ENCODE peak calls at places on chromosomes 5 and 9, in nine cellular contexts. V is astrocyte, S is HFF-Myc, Y is A673, Q is fibroblast of lung, M is foreskin fibroblast, A is transverse colon, X is GM12865, N is HCT116. J is an unnamed sample.

GRCh38 chr9:120252248-120252647 is 327.7 kb downstream of the CDK5RAP2 start:
- DNase-seq in V (no peak), S (no peak), Y (no peak), Q (no peak), M (no peak), A (no peak), X (no peak), N (no peak), J (peak)

GRCh38 chr5:181035991-181036815 is 3.9 kb upstream of the BTNL9 start:
- DNase-seq in V (no peak), S (no peak), Y (no peak), Q (no peak), M (no peak), A (no peak), X (no peak), N (no peak), J (no peak)

GRCh38 chr9:38109601-38110000 is 40.6 kb upstream of the SHB start:
- DNase-seq in V (no peak), S (no peak), Y (no peak), Q (no peak), M (no peak), A (no peak), X (no peak), N (no peak), J (no peak)

GRCh38 chr9:95953986-95954385 is 78.5 kb downstream of the ERCC6L2 start:
- DNase-seq in V (no peak), S (no peak), Y (no peak), Q (no peak), M (no peak), A (no peak), X (peak), N (no peak), J (no peak)

GRCh38 chr5:38509185-38509584 is 47.3 kb downstream of the LIFR start:
- DNase-seq in V (peak), S (no peak), Y (peak), Q (peak), M (peak), A (no peak), X (no peak), N (no peak), J (peak)

GRCh38 chr9:110130791-110131416 is 77.1 kb downstream of the C9orf152 start:
- DNase-seq in V (no peak), S (no peak), Y (no peak), Q (no peak), M (no peak), A (no peak), X (no peak), N (no peak), J (no peak)

GRCh38 chr9:114372971-114373591 is 14.7 kb downstream of the AKNA start:
- DNase-seq in V (no peak), S (no peak), Y (no peak), Q (no peak), M (no peak), A (peak), X (peak), N (no peak), J (no peak)

GRCh38 chr5:177327539-177328522 is 16.1 kb upstream of the MXD3 start:
- DNase-seq in V (peak), S (no peak), Y (no peak), Q (peak), M (peak), A (no peak), X (no peak), N (no peak), J (peak)

GRCh38 chr5:178526796-178527457 is 63.3 kb downstream of the COL23A1 start:
- DNase-seq in V (no peak), S (no peak), Y (no peak), Q (no peak), M (no peak), A (no peak), X (no peak), N (no peak), J (no peak)

GRCh38 chr5:3258050-3258449 is 337.6 kb upstream of the IRX1 start:
- DNase-seq in V (no peak), S (no peak), Y (no peak), Q (no peak), M (no peak), A (no peak), X (no peak), N (no peak), J (no peak)

GRCh38 chr5:166979576-166979975 is 1311.9 kb upstream of the WWC1 start:
- DNase-seq in V (no peak), S (no peak), Y (no peak), Q (no peak), M (peak), A (no peak), X (no peak), N (no peak), J (no peak)

GRCh38 chr5:84831701-84832100 is 447.0 kb upstream of the EDIL3 start:
- DNase-seq in V (no peak), S (no peak), Y (no peak), Q (no peak), M (no peak), A (no peak), X (no peak), N (no peak), J (no peak)

GRCh38 chr5:166909040-166909439 is 1382.4 kb upstream of the WWC1 start:
- DNase-seq in V (peak), S (no peak), Y (peak), Q (peak), M (peak), A (no peak), X (no peak), N (no peak), J (peak)

GRCh38 chr5:14908195-14908594 is 36.6 kb upstream of the ANKH start:
- DNase-seq in V (peak), S (peak), Y (no peak), Q (peak), M (peak), A (no peak), X (no peak), N (no peak), J (peak)

GRCh38 chr9:38162332-38162985 is 93.4 kb upstream of the SHB start:
- DNase-seq in V (no peak), S (no peak), Y (no peak), Q (no peak), M (no peak), A (no peak), X (no peak), N (no peak), J (no peak)

GRCh38 chr9:98410185-98410697 is 154.8 kb upstream of the TBC1D2 start:
- DNase-seq in V (peak), S (peak), Y (peak), Q (peak), M (peak), A (no peak), X (no peak), N (no peak), J (peak)

DNA sequence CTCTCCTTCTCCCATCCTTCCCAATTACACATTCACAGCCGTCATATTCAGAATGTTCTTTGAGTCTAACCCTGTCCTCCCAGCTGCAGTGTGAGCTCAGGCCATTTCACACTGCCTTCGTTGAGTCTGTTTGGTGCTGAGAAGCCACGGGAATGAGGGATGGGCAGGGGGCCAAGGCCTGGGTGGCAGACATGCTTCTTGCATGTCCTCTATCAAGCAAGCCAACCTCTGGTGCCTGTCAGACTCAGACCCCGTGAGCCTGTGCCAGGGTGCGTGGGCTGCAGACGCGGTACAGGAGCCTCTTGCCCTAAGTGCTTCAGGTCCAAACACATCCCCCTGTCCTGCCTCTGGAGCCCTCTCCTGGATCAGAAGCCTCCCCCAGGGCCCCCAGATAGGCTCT is 46.6 kb upstream of the CDKN2AIPNL start:
- DNase-seq in V (peak), S (no peak), Y (no peak), Q (peak), M (peak), A (no peak), X (no peak), N (no peak), J (peak)
- TF ChIP-seq CTCF in V (no peak), S (no peak), Y (no peak), Q (no peak), M (no peak), A (no peak), X (no peak), N (no peak), J (no peak)

GRCh38 chr5:52789378-52789777 is 1.7 kb downstream of the ITGA1 start:
- DNase-seq in V (no peak), S (no peak), Y (no peak), Q (no peak), M (no peak), A (no peak), X (no peak), N (no peak), J (no peak)
- H3K4me3 ChIP-seq in V (no peak), S (no peak), Y (no peak), Q (peak), M (no peak), A (peak), X (no peak), N (no peak), J (no peak)

GRCh38 chr5:71533142-71533541 is 54.0 kb upstream of the MCCC2 start:
- DNase-seq in V (no peak), S (no peak), Y (no peak), Q (peak), M (peak), A (no peak), X (no peak), N (no peak), J (peak)
- TF ChIP-seq CTCF in V (no peak), S (no peak), Y (no peak), Q (no peak), M (no peak), A (no peak), X (no peak), N (no peak), J (no peak)

GRCh38 chr9:79574166-79574565 is 2.4 kb downstream of the TLE4 start:
- DNase-seq in V (no peak), S (no peak), Y (no peak), Q (no peak), M (no peak), A (no peak), X (no peak), N (no peak), J (no peak)
- H3K4me3 ChIP-seq in V (peak), S (peak), Y (peak), Q (peak), M (peak), A (peak), X (peak), N (no peak), J (peak)

GRCh38 chr9:892123-892522 is 50.6 kb downstream of the DMRT1 start:
- DNase-seq in V (no peak), S (no peak), Y (peak), Q (no peak), M (no peak), A (no peak), X (no peak), N (no peak), J (no peak)
- TF ChIP-seq CTCF in V (no peak), S (peak), Y (peak), Q (no peak), M (no peak), A (no peak), X (peak), N (no peak), J (no peak)

GRCh38 chr5:174731214-174732039 is 7.0 kb downstream of the MSX2 start:
- DNase-seq in V (no peak), S (no peak), Y (no peak), Q (no peak), M (no peak), A (no peak), X (no peak), N (no peak), J (no peak)
- H3K4me3 ChIP-seq in V (no peak), S (no peak), Y (no peak), Q (no peak), M (no peak), A (no peak), X (no peak), N (no peak), J (no peak)

GRCh38 chr5:141430332-141431113 is at the start of gene PCDHGA12:
- DNase-seq in V (peak), S (peak), Y (peak), Q (peak), M (peak), A (no peak), X (peak), N (no peak), J (peak)
- TF ChIP-seq CTCF in V (peak), S (peak), Y (no peak), Q (peak), M (peak), A (no peak), X (peak), N (peak), J (peak)

GRCh38 chr5:172837640-172838039 is 3.6 kb downstream of the ERGIC1 start:
- DNase-seq in V (no peak), S (no peak), Y (no peak), Q (no peak), M (no peak), A (peak), X (peak), N (no peak), J (no peak)
- H3K4me3 ChIP-seq in V (no peak), S (no peak), Y (no peak), Q (no peak), M (no peak), A (peak), X (peak), N (no peak), J (no peak)

GRCh38 chr5:57891443-57891842 is 408.8 kb upstream of the ACTBL2 start:
- DNase-seq in V (no peak), S (no peak), Y (no peak), Q (no peak), M (no peak), A (no peak), X (no peak), N (no peak), J (no peak)

GRCh38 chr5:57884346-57885102 is 401.9 kb upstream of the ACTBL2 start:
- DNase-seq in V (no peak), S (no peak), Y (no peak), Q (no peak), M (no peak), A (no peak), X (no peak), N (no peak), J (no peak)

GRCh38 chr5:57887851-57888621 is 405.4 kb upstream of the ACTBL2 start:
- DNase-seq in V (peak), S (no peak), Y (peak), Q (peak), M (peak), A (peak), X (peak), N (peak), J (peak)

GRCh38 chr5:57889558-57889957 is 406.9 kb upstream of the ACTBL2 start:
- DNase-seq in V (peak), S (peak), Y (no peak), Q (peak), M (peak), A (peak), X (peak), N (peak), J (peak)
- TF ChIP-seq CTCF in V (no peak), S (peak), Y (no peak), Q (peak), M (peak), A (no peak), X (no peak), N (peak), J (peak)

GRCh38 chr5:154753792-154754191 is 1.4 kb upstream of the LARP1 start:
- DNase-seq in V (peak), S (peak), Y (no peak), Q (peak), M (peak), A (peak), X (no peak), N (no peak), J (peak)
- H3K4me3 ChIP-seq in V (no peak), S (peak), Y (peak), Q (peak), M (no peak), A (peak), X (peak), N (peak), J (no peak)